ENCODE peak calls at places on chromosomes 6 and 20, in nine cellular contexts. F, Y, H, E, T, Q, N, I and P are unnamed samples.

GRCh38 chr6:118387921-118388701 is 160.0 kb upstream of the PLN start:
- DNase-seq in F (no peak), Y (no peak), H (peak), E (no peak), T (no peak), Q (no peak), N (peak), I (no peak), P (peak)

GRCh38 chr6:150685860-150686259 is 86.2 kb downstream of the PLEKHG1 start:
- DNase-seq in F (no peak), Y (no peak), H (peak), E (no peak), T (no peak), Q (peak), N (no peak), I (peak), P (peak)

GRCh38 chr6:163741743-163742363 is 327.3 kb downstream of the QKI start:
- DNase-seq in F (no peak), Y (no peak), H (no peak), E (no peak), T (peak), Q (no peak), N (no peak), I (no peak), P (no peak)

GRCh38 chr20:22293886-22294285 is 290.5 kb downstream of the FOXA2 start:
- DNase-seq in F (no peak), Y (no peak), H (no peak), E (no peak), T (no peak), Q (no peak), N (no peak), I (no peak), P (no peak)

GRCh38 chr20:58719258-58719657 is 26.7 kb downstream of the NPEPL1 start:
- DNase-seq in F (no peak), Y (no peak), H (no peak), E (peak), T (no peak), Q (no peak), N (no peak), I (no peak), P (no peak)

GRCh38 chr6:134590449-134590848 is 272.5 kb upstream of the SGK1 start:
- DNase-seq in F (no peak), Y (no peak), H (peak), E (no peak), T (no peak), Q (no peak), N (peak), I (no peak), P (peak)

GRCh38 chr6:39102024-39102820 is 12.8 kb downstream of the SAYSD1 start:
- DNase-seq in F (no peak), Y (no peak), H (peak), E (no peak), T (peak), Q (peak), N (no peak), I (peak), P (peak)

GRCh38 chr20:32325706-32326506 is 32.2 kb upstream of the ASXL1 start:
- DNase-seq in F (no peak), Y (no peak), H (peak), E (no peak), T (no peak), Q (no peak), N (peak), I (no peak), P (peak)

GRCh38 chr6:113694278-113695077 is 162.7 kb upstream of the MARCKS start:
- DNase-seq in F (no peak), Y (no peak), H (peak), E (no peak), T (no peak), Q (no peak), N (peak), I (no peak), P (peak)

GRCh38 chr6:139747154-139747553 is 372.7 kb upstream of the CITED2 start:
- DNase-seq in F (no peak), Y (no peak), H (no peak), E (no peak), T (peak), Q (no peak), N (no peak), I (no peak), P (no peak)

GRCh38 chr6:112480551-112480950 is 133.4 kb downstream of the RFPL4B start:
- DNase-seq in F (no peak), Y (no peak), H (peak), E (no peak), T (no peak), Q (no peak), N (peak), I (no peak), P (peak)

GRCh38 chr20:46954490-46955038 is 59.9 kb downstream of the EYA2 start:
- DNase-seq in F (no peak), Y (no peak), H (peak), E (no peak), T (no peak), Q (no peak), N (peak), I (no peak), P (peak)

GRCh38 chr20:32968833-32969241 is 35.4 kb downstream of the SUN5 start:
- DNase-seq in F (no peak), Y (no peak), H (no peak), E (peak), T (no peak), Q (no peak), N (no peak), I (no peak), P (no peak)

GRCh38 chr20:45798935-45799642 is 7.3 kb downstream of the DNTTIP1 start:
- DNase-seq in F (no peak), Y (peak), H (peak), E (peak), T (peak), Q (peak), N (no peak), I (peak), P (peak)

GRCh38 chr6:99822741-99823512 is 171.1 kb downstream of the MCHR2 start:
- DNase-seq in F (no peak), Y (no peak), H (peak), E (no peak), T (no peak), Q (peak), N (peak), I (peak), P (peak)

GRCh38 chr6:134077301-134077700 is 24.9 kb upstream of the SLC2A12 start:
- DNase-seq in F (no peak), Y (no peak), H (no peak), E (no peak), T (no peak), Q (no peak), N (peak), I (no peak), P (peak)

GRCh38 chr6:14841901-14842421 is 403.9 kb upstream of the JARID2 start:
- DNase-seq in F (no peak), Y (no peak), H (peak), E (no peak), T (no peak), Q (no peak), N (peak), I (no peak), P (peak)

GRCh38 chr6:45896783-45897441 is 118.7 kb downstream of the CLIC5 start:
- DNase-seq in F (no peak), Y (no peak), H (no peak), E (no peak), T (no peak), Q (no peak), N (peak), I (no peak), P (peak)

GRCh38 chr6:30037182-30037788 is 23.8 kb upstream of the POLR1H start:
- DNase-seq in F (no peak), Y (no peak), H (peak), E (no peak), T (no peak), Q (peak), N (no peak), I (peak), P (peak)

GRCh38 chr6:158869010-158869603 is 49.9 kb upstream of the EZR start:
- DNase-seq in F (no peak), Y (no peak), H (no peak), E (no peak), T (no peak), Q (no peak), N (no peak), I (peak), P (peak)

GRCh38 chr20:25226433-25227316 is 21.2 kb upstream of the PYGB start:
- DNase-seq in F (peak), Y (no peak), H (no peak), E (no peak), T (peak), Q (no peak), N (no peak), I (no peak), P (no peak)

GRCh38 chr6:158556113-158556512 is 3.8 kb upstream of the TMEM181 start:
- DNase-seq in F (no peak), Y (no peak), H (no peak), E (no peak), T (no peak), Q (no peak), N (no peak), I (no peak), P (no peak)

GRCh38 chr20:38277691-38278090 is 17.2 kb upstream of the KIAA1755 start:
- DNase-seq in F (no peak), Y (no peak), H (no peak), E (no peak), T (no peak), Q (no peak), N (no peak), I (no peak), P (no peak)

GRCh38 chr20:63835031-63835858 is 4.2 kb upstream of the ZBTB46 start:
- DNase-seq in F (no peak), Y (no peak), H (peak), E (peak), T (peak), Q (peak), N (peak), I (peak), P (peak)

GRCh38 chr6:3227363-3228045 is at the start of gene TUBB2B:
- DNase-seq in F (peak), Y (no peak), H (no peak), E (peak), T (peak), Q (peak), N (no peak), I (peak), P (peak)

GRCh38 chr6:47587503-47587902 is 109.9 kb downstream of the CD2AP start:
- DNase-seq in F (no peak), Y (no peak), H (peak), E (no peak), T (no peak), Q (no peak), N (peak), I (no peak), P (peak)

GRCh38 chr6:39933669-39934059 is 598 bp downstream of the MOCS1 start:
- DNase-seq in F (no peak), Y (no peak), H (no peak), E (no peak), T (no peak), Q (no peak), N (no peak), I (peak), P (no peak)